ENCODE peak calls at places on chromosomes 4 and X, in ten cellular contexts. P is GM13977, T is osteocyte, J is BE2C, R is A549, F is neural progenitor cell, I is nephron progenitor cell, Q is HCT116, X is IMR-90, Z is mesothelial cell of epicardium. N is an unnamed sample.

GRCh38 chrX:48684134-48684533 is 535 bp downstream of the WAS start:
- DNase-seq in P (no peak), T (no peak), J (no peak), R (no peak), F (no peak), I (no peak), Q (no peak), X (no peak), Z (no peak), N (no peak)

GRCh38 chr4:186037692-186038658 is 31.0 kb upstream of the TLR3 start:
- DNase-seq in P (peak; percentile 72), T (no peak), J (peak; percentile 45), R (peak; percentile 77), F (peak; percentile 72), I (peak; percentile 45), Q (peak; percentile 79), X (peak; percentile 80), Z (no peak), N (no peak)

GRCh38 chr4:138178566-138178965 is 63.6 kb downstream of the SLC7A11 start:
- DNase-seq in P (no peak), T (no peak), J (no peak), R (no peak), F (no peak), I (no peak), Q (no peak), X (peak; percentile 51), Z (no peak), N (no peak)

GRCh38 chr4:162061214-162061613 is 102.6 kb downstream of the FSTL5 start:
- DNase-seq in P (no peak), T (no peak), J (no peak), R (peak; percentile 5), F (peak; percentile 36), I (no peak), Q (peak; percentile 32), X (no peak), Z (no peak), N (no peak)

GRCh38 chr4:141575884-141576283 is 60.5 kb upstream of the IL15 start:
- DNase-seq in P (no peak), T (no peak), J (no peak), R (no peak), F (no peak), I (no peak), Q (no peak), X (no peak), Z (no peak), N (no peak)

GRCh38 chr4:139247241-139247640 is 32.8 kb downstream of the MGARP start:
- DNase-seq in P (no peak), T (no peak), J (no peak), R (no peak), F (no peak), I (no peak), Q (no peak), X (peak; percentile 39), Z (no peak), N (no peak)

GRCh38 chr4:169567916-169568315 is 44.5 kb downstream of the NEK1 start:
- DNase-seq in P (no peak), T (no peak), J (no peak), R (no peak), F (no peak), I (no peak), Q (no peak), X (peak; percentile 43), Z (no peak), N (no peak)

GRCh38 chrX:21658152-21658737 is at the start of gene KLHL34:
- DNase-seq in P (peak; percentile 23), T (peak; percentile 85), J (no peak), R (no peak), F (no peak), I (no peak), Q (no peak), X (no peak), Z (no peak), N (no peak)

GRCh38 chrX:17597836-17598434 is 139.4 kb upstream of the SCML1 start:
- DNase-seq in P (no peak), T (no peak), J (peak; percentile 70), R (no peak), F (no peak), I (no peak), Q (no peak), X (no peak), Z (peak; percentile 55), N (no peak)

DNA sequence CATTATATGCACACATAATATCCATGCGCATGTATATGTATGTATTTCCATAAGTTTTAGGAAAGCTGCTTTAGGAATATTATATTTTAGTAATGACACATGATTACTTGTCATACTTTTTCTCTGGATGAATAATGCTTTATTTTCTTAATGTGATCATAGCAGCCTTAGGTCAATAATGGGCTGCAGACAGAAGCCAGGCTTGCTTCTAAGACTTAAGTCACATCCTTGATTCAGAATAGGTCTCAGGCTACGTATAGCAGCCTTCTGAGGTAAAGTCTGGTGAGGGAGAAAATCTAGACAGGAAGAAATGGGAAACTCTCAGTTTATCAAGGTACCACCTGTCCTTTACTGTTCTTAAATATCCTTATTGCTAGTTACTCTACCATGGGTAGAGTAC is 397.1 kb downstream of the GPAT3 start:
- DNase-seq in P (no peak), T (no peak), J (no peak), R (no peak), F (no peak), I (no peak), Q (no peak), X (peak; percentile 10), Z (no peak), N (no peak)
- TF ChIP-seq CTCF in P (no peak), T (no peak), J (no peak), R (no peak), F (no peak), I (no peak), Q (no peak), X (no peak), Z (no peak), N (no peak)

DNA sequence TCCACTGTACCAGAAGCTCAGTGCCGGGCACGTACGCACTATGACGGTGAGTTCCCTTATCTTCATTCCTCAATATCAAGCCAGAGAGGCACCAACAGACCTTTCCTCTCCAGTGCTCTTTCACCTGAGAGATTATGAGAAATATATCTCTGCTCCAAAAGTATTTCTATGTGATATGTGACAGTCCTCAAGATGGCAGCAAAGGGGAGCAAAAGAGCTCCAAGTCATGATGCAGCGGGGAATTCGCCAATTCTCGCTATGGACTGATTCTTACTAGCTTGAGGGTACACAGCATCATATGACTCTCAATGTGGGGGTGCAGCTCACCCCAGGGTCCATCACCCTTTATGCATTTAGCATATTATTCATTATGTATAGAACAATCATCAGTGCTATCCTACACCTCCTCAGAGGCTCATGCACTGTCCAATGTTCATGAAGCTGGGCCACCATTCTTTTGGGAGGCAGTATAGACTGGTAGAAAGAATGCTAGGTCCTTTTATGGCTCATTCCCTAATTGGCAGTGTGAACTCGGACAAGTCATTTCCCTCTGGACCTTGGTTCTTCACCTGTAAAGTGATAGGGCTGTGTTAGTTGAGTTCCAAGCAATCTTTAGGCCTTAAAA is 12.8 kb upstream of the IQSEC2 start:
- DNase-seq in P (no peak), T (no peak), J (no peak), R (peak; percentile 32), F (no peak), I (no peak), Q (no peak), X (peak; percentile 26), Z (no peak), N (no peak)
- TF ChIP-seq CTCF in P (no peak), T (peak; percentile 37), J (peak; percentile 35), R (peak; percentile 50), F (peak; percentile 45), I (no peak), Q (no peak), X (peak; percentile 44), Z (no peak), N (peak; percentile 43)

GRCh38 chrX:132353430-132353829 is 134.2 kb upstream of the RAP2C start:
- DNase-seq in P (no peak), T (no peak), J (no peak), R (no peak), F (no peak), I (no peak), Q (no peak), X (no peak), Z (no peak), N (no peak)
- TF ChIP-seq CTCF in P (no peak), T (no peak), J (no peak), R (no peak), F (no peak), I (no peak), Q (no peak), X (no peak), Z (no peak), N (no peak)

GRCh38 chrX:136126371-136126770 is 21.0 kb upstream of the FHL1 start:
- DNase-seq in P (no peak), T (no peak), J (no peak), R (no peak), F (no peak), I (no peak), Q (no peak), X (no peak), Z (no peak), N (no peak)

GRCh38 chrX:136126892-136127406 is 20.4 kb upstream of the FHL1 start:
- DNase-seq in P (no peak), T (no peak), J (no peak), R (no peak), F (no peak), I (no peak), Q (no peak), X (peak; percentile 27), Z (no peak), N (no peak)

GRCh38 chrX:136128743-136129142 is 18.6 kb upstream of the FHL1 start:
- DNase-seq in P (no peak), T (no peak), J (no peak), R (no peak), F (no peak), I (no peak), Q (no peak), X (no peak), Z (no peak), N (no peak)

DNA sequence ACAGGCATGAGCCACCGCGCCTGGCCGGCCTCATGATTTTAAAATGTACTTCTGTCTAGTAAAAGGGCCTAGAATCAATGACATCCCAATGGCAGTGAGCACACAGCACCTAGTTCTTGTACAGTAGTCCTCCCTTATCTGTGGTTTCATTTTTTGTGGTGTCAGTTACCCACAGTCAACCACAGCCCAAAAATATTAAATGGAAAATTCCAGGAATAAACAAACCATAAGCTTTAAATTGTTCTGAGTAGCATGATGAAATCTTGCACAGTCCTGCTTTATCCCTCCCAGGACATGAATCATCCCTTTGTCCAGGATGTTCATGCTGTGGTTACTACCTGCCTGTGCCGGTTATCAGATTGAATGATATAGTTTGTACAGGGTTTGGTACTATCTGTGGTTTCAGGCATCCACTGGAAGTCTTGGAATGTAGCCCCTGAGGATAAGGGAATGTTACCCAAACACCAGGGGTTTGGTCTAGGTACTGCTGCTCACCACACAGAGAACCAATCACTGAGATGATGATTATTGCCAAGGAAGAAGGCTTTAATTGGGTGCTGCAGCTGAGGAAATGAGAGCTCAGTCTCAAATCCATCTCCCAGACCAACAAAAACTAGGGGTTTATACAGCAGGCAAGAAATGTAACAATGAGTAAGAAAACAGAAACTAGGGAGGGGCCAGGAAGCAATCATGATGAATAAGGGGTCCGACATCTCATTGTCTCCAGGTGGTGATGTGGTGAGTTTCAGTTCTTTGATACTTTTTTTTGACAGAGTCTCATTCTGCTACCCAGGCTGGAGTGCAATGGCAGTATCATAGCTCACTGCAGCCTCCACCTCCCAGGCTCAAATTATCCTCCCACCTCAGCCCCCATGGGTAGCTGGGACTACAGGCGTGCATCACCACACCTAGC is 16.1 kb upstream of the FHL1 start:
- DNase-seq in P (no peak), T (no peak), J (no peak), R (peak; percentile 71), F (no peak), I (no peak), Q (peak; percentile 24), X (peak; percentile 82), Z (no peak), N (no peak)
- TF ChIP-seq CTCF in P (no peak), T (no peak), J (no peak), R (no peak), F (no peak), I (no peak), Q (no peak), X (no peak), Z (no peak), N (no peak)

GRCh38 chrX:148885203-148885602 is 384.8 kb downstream of the AFF2 start:
- DNase-seq in P (no peak), T (no peak), J (no peak), R (no peak), F (no peak), I (no peak), Q (no peak), X (no peak), Z (no peak), N (no peak)
- TF ChIP-seq CTCF in P (no peak), T (no peak), J (no peak), R (no peak), F (peak; percentile 7), I (no peak), Q (no peak), X (no peak), Z (no peak), N (no peak)